ENCODE peak calls at places on chromosomes 7 and 10, in ten cellular contexts. One of them, this sample, is unnamed.

GRCh38 chr10:77501152-77501845 is 136.3 kb downstream of the KCNMA1 start:
- DNase-seq in T-helper 17 cell: no peak
- DNase-seq in activated CD4-positive, alpha-beta T cell treated with anti-CD3 and anti-CD28 coated beads, Interleukin-2, amount 10 ng/mL, durations not matched to agents 24 days and 14 days: no peak
- DNase-seq in NB4: no peak
- DNase-seq in NCI-H1417: no peak
- DNase-seq in kidney glomerular epithelial cell: peak
- DNase-seq in HTR-8/SVneo: peak
- DNase-seq in activated CD8-positive, alpha-beta memory T cell treated with anti-CD3 and anti-CD28 coated beads for 48 hours: no peak
- DNase-seq in CD14-positive monocyte: no peak
- DNase-seq in astrocyte: peak
- DNase-seq in this sample: no peak

GRCh38 chr7:158467562-158467961 is 120.1 kb downstream of the PTPRN2 start:
- DNase-seq in CD14-positive monocyte: no peak
- DNase-seq in T-helper 17 cell: no peak
- DNase-seq in NCI-H1417: no peak
- DNase-seq in astrocyte: no peak
- DNase-seq in kidney glomerular epithelial cell: no peak
- DNase-seq in NB4: no peak
- DNase-seq in activated CD8-positive, alpha-beta memory T cell treated with anti-CD3 and anti-CD28 coated beads for 48 hours: no peak
- DNase-seq in HTR-8/SVneo: no peak
- DNase-seq in activated CD4-positive, alpha-beta T cell treated with anti-CD3 and anti-CD28 coated beads, Interleukin-2, amount 10 ng/mL, durations not matched to agents 24 days and 14 days: no peak
- DNase-seq in this sample: no peak

GRCh38 chr10:4820804-4821401 is 5.1 kb upstream of the AKR1E2 start:
- DNase-seq in NCI-H1417: no peak
- DNase-seq in activated CD8-positive, alpha-beta memory T cell treated with anti-CD3 and anti-CD28 coated beads for 48 hours: no peak
- DNase-seq in HTR-8/SVneo: no peak
- DNase-seq in activated CD4-positive, alpha-beta T cell treated with anti-CD3 and anti-CD28 coated beads, Interleukin-2, amount 10 ng/mL, durations not matched to agents 24 days and 14 days: no peak
- DNase-seq in T-helper 17 cell: no peak
- DNase-seq in astrocyte: peak
- DNase-seq in CD14-positive monocyte: no peak
- DNase-seq in kidney glomerular epithelial cell: no peak
- DNase-seq in NB4: no peak
- DNase-seq in this sample: no peak

GRCh38 chr7:77855371-77856083 is 57.0 kb downstream of the PHTF2 start:
- DNase-seq in HTR-8/SVneo: no peak
- DNase-seq in activated CD4-positive, alpha-beta T cell treated with anti-CD3 and anti-CD28 coated beads, Interleukin-2, amount 10 ng/mL, durations not matched to agents 24 days and 14 days: no peak
- DNase-seq in NB4: no peak
- DNase-seq in kidney glomerular epithelial cell: no peak
- DNase-seq in CD14-positive monocyte: no peak
- DNase-seq in NCI-H1417: no peak
- DNase-seq in astrocyte: peak
- DNase-seq in activated CD8-positive, alpha-beta memory T cell treated with anti-CD3 and anti-CD28 coated beads for 48 hours: no peak
- DNase-seq in T-helper 17 cell: no peak
- DNase-seq in this sample: no peak

GRCh38 chr10:31599626-31600504 is 280.8 kb downstream of the ZEB1 start:
- DNase-seq in CD14-positive monocyte: no peak
- DNase-seq in HTR-8/SVneo: no peak
- DNase-seq in T-helper 17 cell: no peak
- DNase-seq in NCI-H1417: no peak
- DNase-seq in activated CD8-positive, alpha-beta memory T cell treated with anti-CD3 and anti-CD28 coated beads for 48 hours: no peak
- DNase-seq in astrocyte: no peak
- DNase-seq in NB4: peak
- DNase-seq in activated CD4-positive, alpha-beta T cell treated with anti-CD3 and anti-CD28 coated beads, Interleukin-2, amount 10 ng/mL, durations not matched to agents 24 days and 14 days: no peak
- DNase-seq in kidney glomerular epithelial cell: no peak
- DNase-seq in this sample: no peak

GRCh38 chr7:3591944-3592343 is 290.9 kb downstream of the SDK1 start:
- DNase-seq in T-helper 17 cell: no peak
- DNase-seq in activated CD4-positive, alpha-beta T cell treated with anti-CD3 and anti-CD28 coated beads, Interleukin-2, amount 10 ng/mL, durations not matched to agents 24 days and 14 days: no peak
- DNase-seq in CD14-positive monocyte: no peak
- DNase-seq in NB4: no peak
- DNase-seq in NCI-H1417: peak
- DNase-seq in kidney glomerular epithelial cell: no peak
- DNase-seq in astrocyte: no peak
- DNase-seq in HTR-8/SVneo: no peak
- DNase-seq in activated CD8-positive, alpha-beta memory T cell treated with anti-CD3 and anti-CD28 coated beads for 48 hours: no peak
- DNase-seq in this sample: no peak

GRCh38 chr10:44425466-44425865 is 40.6 kb upstream of the CXCL12 start:
- DNase-seq in astrocyte: no peak
- DNase-seq in NB4: no peak
- DNase-seq in kidney glomerular epithelial cell: no peak
- DNase-seq in activated CD8-positive, alpha-beta memory T cell treated with anti-CD3 and anti-CD28 coated beads for 48 hours: no peak
- DNase-seq in HTR-8/SVneo: no peak
- DNase-seq in activated CD4-positive, alpha-beta T cell treated with anti-CD3 and anti-CD28 coated beads, Interleukin-2, amount 10 ng/mL, durations not matched to agents 24 days and 14 days: peak
- DNase-seq in NCI-H1417: no peak
- DNase-seq in T-helper 17 cell: no peak
- DNase-seq in CD14-positive monocyte: no peak
- DNase-seq in this sample: no peak

GRCh38 chr10:99234739-99235468 is 748 bp downstream of the HPSE2 start:
- DNase-seq in NB4: peak
- DNase-seq in astrocyte: no peak
- DNase-seq in CD14-positive monocyte: no peak
- DNase-seq in T-helper 17 cell: no peak
- DNase-seq in activated CD4-positive, alpha-beta T cell treated with anti-CD3 and anti-CD28 coated beads, Interleukin-2, amount 10 ng/mL, durations not matched to agents 24 days and 14 days: no peak
- DNase-seq in activated CD8-positive, alpha-beta memory T cell treated with anti-CD3 and anti-CD28 coated beads for 48 hours: no peak
- DNase-seq in NCI-H1417: no peak
- DNase-seq in kidney glomerular epithelial cell: no peak
- DNase-seq in HTR-8/SVneo: no peak
- DNase-seq in this sample: no peak

GRCh38 chr10:86082556-86082955 is 284.0 kb downstream of the GRID1 start:
- DNase-seq in astrocyte: no peak
- DNase-seq in HTR-8/SVneo: no peak
- DNase-seq in activated CD8-positive, alpha-beta memory T cell treated with anti-CD3 and anti-CD28 coated beads for 48 hours: no peak
- DNase-seq in CD14-positive monocyte: no peak
- DNase-seq in NCI-H1417: no peak
- DNase-seq in NB4: no peak
- DNase-seq in kidney glomerular epithelial cell: no peak
- DNase-seq in activated CD4-positive, alpha-beta T cell treated with anti-CD3 and anti-CD28 coated beads, Interleukin-2, amount 10 ng/mL, durations not matched to agents 24 days and 14 days: no peak
- DNase-seq in T-helper 17 cell: no peak
- DNase-seq in this sample: no peak

GRCh38 chr7:26034386-26034785 is 117.6 kb upstream of the NFE2L3 start:
- DNase-seq in activated CD8-positive, alpha-beta memory T cell treated with anti-CD3 and anti-CD28 coated beads for 48 hours: no peak
- DNase-seq in activated CD4-positive, alpha-beta T cell treated with anti-CD3 and anti-CD28 coated beads, Interleukin-2, amount 10 ng/mL, durations not matched to agents 24 days and 14 days: no peak
- DNase-seq in NCI-H1417: no peak
- DNase-seq in kidney glomerular epithelial cell: no peak
- DNase-seq in NB4: peak
- DNase-seq in astrocyte: no peak
- DNase-seq in CD14-positive monocyte: no peak
- DNase-seq in T-helper 17 cell: no peak
- DNase-seq in HTR-8/SVneo: no peak
- DNase-seq in this sample: no peak

GRCh38 chr7:46198691-46199090 is 277.6 kb upstream of the IGFBP3 start:
- DNase-seq in activated CD8-positive, alpha-beta memory T cell treated with anti-CD3 and anti-CD28 coated beads for 48 hours: no peak
- DNase-seq in HTR-8/SVneo: no peak
- DNase-seq in activated CD4-positive, alpha-beta T cell treated with anti-CD3 and anti-CD28 coated beads, Interleukin-2, amount 10 ng/mL, durations not matched to agents 24 days and 14 days: no peak
- DNase-seq in NCI-H1417: no peak
- DNase-seq in astrocyte: no peak
- DNase-seq in CD14-positive monocyte: no peak
- DNase-seq in NB4: no peak
- DNase-seq in T-helper 17 cell: no peak
- DNase-seq in kidney glomerular epithelial cell: no peak
- DNase-seq in this sample: no peak

GRCh38 chr10:89643812-89644690 is 991 bp downstream of the PANK1 start:
- DNase-seq in activated CD4-positive, alpha-beta T cell treated with anti-CD3 and anti-CD28 coated beads, Interleukin-2, amount 10 ng/mL, durations not matched to agents 24 days and 14 days: peak
- DNase-seq in NCI-H1417: peak
- DNase-seq in astrocyte: peak
- DNase-seq in activated CD8-positive, alpha-beta memory T cell treated with anti-CD3 and anti-CD28 coated beads for 48 hours: peak
- DNase-seq in T-helper 17 cell: peak
- DNase-seq in NB4: peak
- DNase-seq in CD14-positive monocyte: peak
- DNase-seq in HTR-8/SVneo: peak
- DNase-seq in kidney glomerular epithelial cell: peak
- DNase-seq in this sample: peak

GRCh38 chr10:88538038-88538437 is 45.1 kb downstream of the RNLS start:
- DNase-seq in T-helper 17 cell: no peak
- DNase-seq in CD14-positive monocyte: no peak
- DNase-seq in activated CD4-positive, alpha-beta T cell treated with anti-CD3 and anti-CD28 coated beads, Interleukin-2, amount 10 ng/mL, durations not matched to agents 24 days and 14 days: no peak
- DNase-seq in kidney glomerular epithelial cell: no peak
- DNase-seq in HTR-8/SVneo: no peak
- DNase-seq in activated CD8-positive, alpha-beta memory T cell treated with anti-CD3 and anti-CD28 coated beads for 48 hours: no peak
- DNase-seq in astrocyte: peak
- DNase-seq in NCI-H1417: no peak
- DNase-seq in NB4: no peak
- DNase-seq in this sample: no peak

GRCh38 chr7:68720722-68721121 is 877.6 kb upstream of the AUTS2 start:
- DNase-seq in NB4: peak
- DNase-seq in kidney glomerular epithelial cell: no peak
- DNase-seq in T-helper 17 cell: no peak
- DNase-seq in activated CD8-positive, alpha-beta memory T cell treated with anti-CD3 and anti-CD28 coated beads for 48 hours: no peak
- DNase-seq in activated CD4-positive, alpha-beta T cell treated with anti-CD3 and anti-CD28 coated beads, Interleukin-2, amount 10 ng/mL, durations not matched to agents 24 days and 14 days: no peak
- DNase-seq in astrocyte: peak
- DNase-seq in HTR-8/SVneo: no peak
- DNase-seq in CD14-positive monocyte: no peak
- DNase-seq in NCI-H1417: no peak
- DNase-seq in this sample: no peak